ENCODE peak calls at places on chromosomes 7 and 10, in seven cellular contexts. One of them, this sample, is unnamed.

GRCh38 chr10:86856156-86856555 is 99.7 kb downstream of the BMPR1A start:
- DNase-seq in endothelial cell: no peak
- DNase-seq in bronchial epithelial cell: no peak
- DNase-seq in GM20000: no peak
- DNase-seq in uterus: no peak
- DNase-seq in HFFc6: no peak
- DNase-seq in right lobe of liver: no peak
- DNase-seq in this sample: no peak

GRCh38 chr10:113788604-113789083 is 37.2 kb downstream of the PLEKHS1 start:
- DNase-seq in endothelial cell: no peak
- DNase-seq in bronchial epithelial cell: peak
- DNase-seq in GM20000: peak
- DNase-seq in uterus: no peak
- DNase-seq in HFFc6: peak
- DNase-seq in right lobe of liver: no peak
- DNase-seq in this sample: no peak

GRCh38 chr7:460374-461117 is 59.1 kb downstream of the PDGFA start:
- DNase-seq in endothelial cell: no peak
- DNase-seq in bronchial epithelial cell: peak
- DNase-seq in GM20000: no peak
- DNase-seq in uterus: no peak
- DNase-seq in HFFc6: no peak
- DNase-seq in right lobe of liver: peak
- DNase-seq in this sample: peak

GRCh38 chr10:70448236-70448635 is 6.8 kb upstream of the NODAL start:
- DNase-seq in endothelial cell: no peak
- DNase-seq in bronchial epithelial cell: no peak
- DNase-seq in GM20000: no peak
- DNase-seq in uterus: no peak
- DNase-seq in HFFc6: no peak
- DNase-seq in right lobe of liver: peak
- DNase-seq in this sample: no peak

GRCh38 chr7:120273476-120273975 is 551 bp downstream of the KCND2 start:
- DNase-seq in endothelial cell: peak
- DNase-seq in bronchial epithelial cell: peak
- DNase-seq in GM20000: peak
- DNase-seq in uterus: peak
- DNase-seq in HFFc6: no peak
- DNase-seq in right lobe of liver: peak
- DNase-seq in this sample: peak

GRCh38 chr7:10483671-10484070 is 490.0 kb upstream of the PHF14 start:
- DNase-seq in endothelial cell: no peak
- DNase-seq in bronchial epithelial cell: peak
- DNase-seq in GM20000: no peak
- DNase-seq in uterus: no peak
- DNase-seq in HFFc6: no peak
- DNase-seq in right lobe of liver: no peak
- DNase-seq in this sample: no peak

GRCh38 chr10:122877264-122877663 is 2.1 kb downstream of the FAM24B start:
- DNase-seq in endothelial cell: no peak
- DNase-seq in bronchial epithelial cell: peak
- DNase-seq in GM20000: no peak
- DNase-seq in uterus: no peak
- DNase-seq in HFFc6: no peak
- DNase-seq in right lobe of liver: no peak
- DNase-seq in this sample: no peak

GRCh38 chr7:132030883-132031282 is 474.5 kb upstream of the PODXL start:
- DNase-seq in endothelial cell: no peak
- DNase-seq in bronchial epithelial cell: peak
- DNase-seq in GM20000: no peak
- DNase-seq in uterus: no peak
- DNase-seq in HFFc6: no peak
- DNase-seq in right lobe of liver: no peak
- DNase-seq in this sample: no peak

GRCh38 chr7:123594813-123595241 is 6.8 kb upstream of the ASB15 start:
- DNase-seq in endothelial cell: peak
- DNase-seq in bronchial epithelial cell: peak
- DNase-seq in GM20000: no peak
- DNase-seq in uterus: no peak
- DNase-seq in HFFc6: no peak
- DNase-seq in right lobe of liver: no peak
- DNase-seq in this sample: no peak

GRCh38 chr7:139743267-139743966 is 34.4 kb downstream of the HIPK2 start:
- DNase-seq in endothelial cell: no peak
- DNase-seq in bronchial epithelial cell: no peak
- DNase-seq in GM20000: no peak
- DNase-seq in uterus: no peak
- DNase-seq in HFFc6: no peak
- DNase-seq in right lobe of liver: no peak
- DNase-seq in this sample: no peak

DNA sequence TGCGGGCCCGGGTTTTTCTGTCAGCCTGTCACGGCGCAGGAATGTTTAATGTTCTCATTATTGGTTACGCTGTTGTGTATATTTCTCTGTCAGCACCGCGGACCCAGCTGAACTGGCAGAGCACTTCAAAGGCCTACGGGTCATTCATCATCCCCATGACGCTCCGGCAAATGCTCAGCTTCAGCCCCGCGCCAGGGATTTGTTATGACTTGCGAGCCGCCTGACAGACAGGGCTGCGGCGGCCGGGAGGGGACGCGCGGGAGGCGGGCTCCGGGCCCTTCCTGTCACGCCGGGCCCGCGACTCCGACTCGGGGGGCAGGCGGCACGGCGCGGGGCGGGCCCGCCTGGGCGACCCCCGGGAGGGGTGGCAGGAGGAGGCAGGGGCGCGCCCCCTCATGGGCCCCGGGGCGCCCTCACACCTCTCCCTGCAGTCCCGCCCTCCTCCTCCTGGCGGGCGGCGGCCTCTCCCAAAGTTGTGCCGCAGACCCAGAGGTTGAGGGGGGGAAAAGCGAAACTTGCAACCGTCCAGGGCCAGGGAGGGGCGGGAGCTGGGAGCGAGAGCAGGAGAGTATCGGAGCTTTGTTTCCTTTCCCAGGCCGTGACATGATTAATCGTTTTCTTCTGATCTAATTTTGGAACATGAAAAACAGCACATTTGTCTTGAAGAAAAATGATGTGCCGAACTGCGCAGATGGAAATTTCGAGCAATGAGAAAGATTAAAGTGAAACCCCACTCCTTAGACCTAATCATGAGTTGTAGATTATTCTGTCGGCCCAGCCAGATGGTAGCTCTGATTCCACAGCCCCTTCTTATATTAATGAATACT is 59.3 kb upstream of the COMTD1 start:
- DNase-seq in endothelial cell: peak
- DNase-seq in bronchial epithelial cell: peak
- DNase-seq in GM20000: peak
- DNase-seq in uterus: peak
- DNase-seq in HFFc6: peak
- DNase-seq in right lobe of liver: peak
- DNase-seq in this sample: no peak
- TF ChIP-seq CTCF in endothelial cell: peak
- TF ChIP-seq CTCF in bronchial epithelial cell: peak
- TF ChIP-seq CTCF in GM20000: no peak
- TF ChIP-seq CTCF in uterus: peak
- TF ChIP-seq CTCF in HFFc6: peak
- TF ChIP-seq CTCF in right lobe of liver: peak
- TF ChIP-seq CTCF in this sample: peak

GRCh38 chr10:14549496-14549895 is 218.8 kb upstream of the FRMD4A start:
- DNase-seq in endothelial cell: no peak
- DNase-seq in bronchial epithelial cell: no peak
- DNase-seq in GM20000: no peak
- DNase-seq in uterus: no peak
- DNase-seq in HFFc6: no peak
- DNase-seq in right lobe of liver: no peak
- DNase-seq in this sample: no peak

GRCh38 chr10:14545827-14546226 is 215.1 kb upstream of the FRMD4A start:
- DNase-seq in endothelial cell: no peak
- DNase-seq in bronchial epithelial cell: peak
- DNase-seq in GM20000: no peak
- DNase-seq in uterus: no peak
- DNase-seq in HFFc6: peak
- DNase-seq in right lobe of liver: no peak
- DNase-seq in this sample: no peak

GRCh38 chr10:14548970-14549369 is 218.2 kb upstream of the FRMD4A start:
- DNase-seq in endothelial cell: no peak
- DNase-seq in bronchial epithelial cell: no peak
- DNase-seq in GM20000: no peak
- DNase-seq in uterus: no peak
- DNase-seq in HFFc6: no peak
- DNase-seq in right lobe of liver: no peak
- DNase-seq in this sample: no peak

GRCh38 chr10:14548474-14548873 is 217.8 kb upstream of the FRMD4A start:
- DNase-seq in endothelial cell: no peak
- DNase-seq in bronchial epithelial cell: no peak
- DNase-seq in GM20000: no peak
- DNase-seq in uterus: no peak
- DNase-seq in HFFc6: no peak
- DNase-seq in right lobe of liver: no peak
- DNase-seq in this sample: no peak

DNA sequence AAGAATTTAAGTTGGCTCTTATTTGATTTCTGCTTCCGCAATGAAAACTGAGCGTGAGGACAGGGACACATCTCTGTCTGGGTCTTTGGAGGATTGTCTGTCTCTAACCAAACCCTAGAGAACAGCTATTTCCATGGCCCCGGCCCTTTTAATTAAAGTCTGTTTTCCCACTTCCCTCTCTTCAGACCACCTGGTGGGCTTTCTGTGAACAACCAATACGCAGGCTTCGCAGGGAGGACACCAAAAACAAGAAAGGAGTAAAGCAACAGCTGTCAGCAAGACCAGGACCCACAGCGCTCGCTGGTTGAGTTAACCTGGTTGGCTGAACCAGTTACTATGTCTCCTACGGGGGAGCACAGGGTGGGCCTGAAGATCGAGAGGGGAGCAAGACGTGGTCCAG is 217.1 kb upstream of the FRMD4A start:
- DNase-seq in endothelial cell: peak
- DNase-seq in bronchial epithelial cell: no peak
- DNase-seq in GM20000: no peak
- DNase-seq in uterus: no peak
- DNase-seq in HFFc6: no peak
- DNase-seq in right lobe of liver: no peak
- DNase-seq in this sample: no peak
- TF ChIP-seq CTCF in endothelial cell: peak
- TF ChIP-seq CTCF in bronchial epithelial cell: no peak
- TF ChIP-seq CTCF in GM20000: no peak
- TF ChIP-seq CTCF in uterus: no peak
- TF ChIP-seq CTCF in HFFc6: peak
- TF ChIP-seq CTCF in right lobe of liver: no peak
- TF ChIP-seq CTCF in this sample: no peak

GRCh38 chr10:8054498-8055407 is at the start of gene GATA3:
- DNase-seq in endothelial cell: peak
- DNase-seq in bronchial epithelial cell: no peak
- DNase-seq in GM20000: peak
- DNase-seq in uterus: no peak
- DNase-seq in HFFc6: peak
- DNase-seq in right lobe of liver: no peak
- DNase-seq in this sample: no peak

GRCh38 chr10:8052970-8053445 is 1.5 kb upstream of the GATA3 start:
- DNase-seq in endothelial cell: no peak
- DNase-seq in bronchial epithelial cell: no peak
- DNase-seq in GM20000: peak
- DNase-seq in uterus: no peak
- DNase-seq in HFFc6: no peak
- DNase-seq in right lobe of liver: no peak
- DNase-seq in this sample: no peak

GRCh38 chr10:8054243-8054497 is 318 bp upstream of the GATA3 start:
- DNase-seq in endothelial cell: no peak
- DNase-seq in bronchial epithelial cell: no peak
- DNase-seq in GM20000: no peak
- DNase-seq in uterus: no peak
- DNase-seq in HFFc6: no peak
- DNase-seq in right lobe of liver: no peak
- DNase-seq in this sample: no peak

GRCh38 chr10:8052344-8052969 is 2.0 kb upstream of the GATA3 start:
- DNase-seq in endothelial cell: no peak
- DNase-seq in bronchial epithelial cell: no peak
- DNase-seq in GM20000: peak
- DNase-seq in uterus: no peak
- DNase-seq in HFFc6: no peak
- DNase-seq in right lobe of liver: no peak
- DNase-seq in this sample: no peak

GRCh38 chr10:8053446-8054242 is 844 bp upstream of the GATA3 start:
- DNase-seq in endothelial cell: peak
- DNase-seq in bronchial epithelial cell: peak
- DNase-seq in GM20000: peak
- DNase-seq in uterus: peak
- DNase-seq in HFFc6: peak
- DNase-seq in right lobe of liver: peak
- DNase-seq in this sample: no peak
- TF ChIP-seq CTCF in endothelial cell: peak
- TF ChIP-seq CTCF in bronchial epithelial cell: peak
- TF ChIP-seq CTCF in GM20000: peak
- TF ChIP-seq CTCF in uterus: peak
- TF ChIP-seq CTCF in HFFc6: peak
- TF ChIP-seq CTCF in right lobe of liver: peak
- TF ChIP-seq CTCF in this sample: peak

DNA sequence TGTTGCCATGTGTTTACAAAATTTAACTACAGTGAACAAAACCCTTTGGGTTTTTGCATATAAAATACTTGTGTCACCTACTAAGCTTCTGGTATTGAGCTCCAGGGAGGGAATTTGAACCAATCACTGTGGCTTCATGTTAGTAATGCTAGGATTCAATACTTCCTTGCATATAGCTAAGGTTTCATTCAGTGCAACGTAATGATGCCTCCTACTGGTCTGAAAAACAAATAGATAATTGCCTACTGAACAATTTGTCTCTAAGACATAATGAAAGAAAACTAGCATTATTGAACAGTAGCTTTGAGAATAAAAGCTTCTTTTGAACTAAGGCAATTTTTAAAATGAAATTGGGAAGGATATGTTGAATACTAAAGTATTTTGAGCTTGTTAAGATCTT is 244.4 kb downstream of the ZWINT start:
- DNase-seq in endothelial cell: no peak
- DNase-seq in bronchial epithelial cell: peak
- DNase-seq in GM20000: no peak
- DNase-seq in uterus: no peak
- DNase-seq in HFFc6: no peak
- DNase-seq in right lobe of liver: no peak
- DNase-seq in this sample: no peak
- TF ChIP-seq CTCF in endothelial cell: peak
- TF ChIP-seq CTCF in bronchial epithelial cell: no peak
- TF ChIP-seq CTCF in GM20000: no peak
- TF ChIP-seq CTCF in uterus: no peak
- TF ChIP-seq CTCF in HFFc6: no peak
- TF ChIP-seq CTCF in right lobe of liver: peak
- TF ChIP-seq CTCF in this sample: peak

GRCh38 chr10:129507216-129507615 is 40.2 kb downstream of the MGMT start:
- DNase-seq in endothelial cell: no peak
- DNase-seq in bronchial epithelial cell: no peak
- DNase-seq in GM20000: no peak
- DNase-seq in uterus: no peak
- DNase-seq in HFFc6: no peak
- DNase-seq in right lobe of liver: no peak
- DNase-seq in this sample: no peak
- TF ChIP-seq CTCF in endothelial cell: no peak
- TF ChIP-seq CTCF in bronchial epithelial cell: no peak
- TF ChIP-seq CTCF in GM20000: no peak
- TF ChIP-seq CTCF in uterus: no peak
- TF ChIP-seq CTCF in HFFc6: no peak
- TF ChIP-seq CTCF in right lobe of liver: no peak
- TF ChIP-seq CTCF in this sample: no peak

This sample was measured in chondrocyte.